ENCODE peak calls at places on chromosome 20, in five cellular contexts. N, M, H, I and Y are unnamed samples.

GRCh38 chr20:1631309-1632227 is 11.8 kb upstream of the SIRPB1 start:
- ATAC-seq in H (no peak), N (no peak), I (no peak), M (no peak), Y (no peak)

GRCh38 chr20:46954490-46955038 is 59.9 kb downstream of the EYA2 start:
- ATAC-seq in N (no peak), I (no peak), H (peak), M (no peak), Y (no peak)

GRCh38 chr20:63328026-63328700 is 33.0 kb downstream of the CHRNA4 start:
- ATAC-seq in H (no peak), N (no peak), M (no peak), I (no peak), Y (no peak)

GRCh38 chr20:63750807-63751470 is 11.4 kb downstream of the SLC2A4RG start:
- ATAC-seq in I (peak), N (no peak), M (peak), H (no peak), Y (no peak)

GRCh38 chr20:34014878-34015277 is 21.2 kb downstream of the RALY start:
- ATAC-seq in N (no peak), M (no peak), I (no peak), H (no peak), Y (no peak)

GRCh38 chr20:3887870-3888614 is 1.1 kb upstream of the PANK2 start:
- ATAC-seq in H (peak), I (no peak), M (no peak), N (peak), Y (no peak)

GRCh38 chr20:11766961-11767360 is 150.7 kb upstream of the BTBD3 start:
- ATAC-seq in H (no peak), N (no peak), I (no peak), M (no peak), Y (no peak)

GRCh38 chr20:1392693-1393506 is at the start of gene FKBP1A:
- ATAC-seq in N (peak), H (peak), M (peak), I (peak), Y (peak)

GRCh38 chr20:51042064-51042463 is 19.2 kb upstream of the KCNG1 start:
- ATAC-seq in I (no peak), H (no peak), N (no peak), M (no peak), Y (no peak)

GRCh38 chr20:16760431-16761304 is 12.5 kb downstream of the OTOR start:
- ATAC-seq in N (no peak), M (no peak), H (no peak), I (no peak), Y (no peak)

GRCh38 chr20:40323411-40323810 is 365.6 kb downstream of the MAFB start:
- ATAC-seq in M (no peak), H (no peak), I (no peak), N (peak), Y (no peak)

GRCh38 chr20:43954704-43955243 is 40.1 kb downstream of the TOX2 start:
- ATAC-seq in I (peak), N (no peak), H (no peak), M (no peak), Y (no peak)

GRCh38 chr20:11850901-11851300 is 66.8 kb upstream of the BTBD3 start:
- ATAC-seq in N (no peak), H (no peak), M (no peak), I (no peak), Y (no peak)